ENCODE peak calls at places on chromosomes 4 and X, in six cellular contexts. U is GM12891, K is GM12878, Z is K562, O is H1, H is HepG2. D is an unnamed sample.

GRCh38 chr4:109754093-109754857 is 24.4 kb upstream of the PLA2G12A start:
- DNase-seq in U (no peak), K (no peak), Z (no peak), O (no peak), H (no peak), D (no peak)

GRCh38 chr4:89640620-89641366 is 196.2 kb downstream of the SNCA start:
- DNase-seq in U (no peak), K (no peak), Z (no peak), O (peak; percentile 91), H (peak; percentile 80), D (no peak)

GRCh38 chr4:2761035-2761923 is 5.1 kb upstream of the TNIP2 start:
- DNase-seq in U (no peak), K (no peak), Z (peak; percentile 48), O (no peak), H (peak; percentile 86), D (no peak)

GRCh38 chr4:41757521-41758156 is 9.1 kb upstream of the PHOX2B start:
- DNase-seq in U (no peak), K (no peak), Z (no peak), O (no peak), H (no peak), D (no peak)

GRCh38 chr4:81919238-81919637 is 447.5 kb upstream of the RASGEF1B start:
- DNase-seq in U (no peak), K (no peak), Z (peak; percentile 29), O (no peak), H (peak; percentile 21), D (no peak)

GRCh38 chr4:169225058-169225751 is 45.6 kb downstream of the SH3RF1 start:
- DNase-seq in U (no peak), K (no peak), Z (no peak), O (no peak), H (no peak), D (no peak)

GRCh38 chr4:109155682-109156243 is 146.7 kb downstream of the COL25A1 start:
- DNase-seq in U (no peak), K (no peak), Z (no peak), O (no peak), H (no peak), D (no peak)

GRCh38 chr4:107966903-107967302 is 22.8 kb upstream of the HADH start:
- DNase-seq in U (no peak), K (no peak), Z (no peak), O (no peak), H (no peak), D (no peak)

GRCh38 chr4:83109480-83110221 is 4.9 kb downstream of the PLAC8 start:
- DNase-seq in U (peak; percentile 37), K (no peak), Z (no peak), O (no peak), H (no peak), D (peak; percentile 27)

GRCh38 chr4:15003891-15004700 is 1.8 kb downstream of the CPEB2 start:
- DNase-seq in U (peak; percentile 20), K (no peak), Z (peak; percentile 44), O (no peak), H (no peak), D (peak; percentile 11)

GRCh38 chr4:15002659-15003440 is 569 bp downstream of the CPEB2 start:
- DNase-seq in U (peak; percentile 37), K (peak; percentile 25), Z (peak; percentile 58), O (no peak), H (peak; percentile 29), D (peak; percentile 31)

GRCh38 chr4:15001825-15002658 is at the start of gene CPEB2:
- DNase-seq in U (peak; percentile 76), K (peak; percentile 81), Z (peak; percentile 81), O (peak; percentile 71), H (peak; percentile 86), D (peak; percentile 69)

GRCh38 chr4:15003441-15003890 is 1.2 kb downstream of the CPEB2 start:
- DNase-seq in U (peak; percentile 29), K (no peak), Z (peak; percentile 56), O (no peak), H (no peak), D (peak; percentile 31)

DNA sequence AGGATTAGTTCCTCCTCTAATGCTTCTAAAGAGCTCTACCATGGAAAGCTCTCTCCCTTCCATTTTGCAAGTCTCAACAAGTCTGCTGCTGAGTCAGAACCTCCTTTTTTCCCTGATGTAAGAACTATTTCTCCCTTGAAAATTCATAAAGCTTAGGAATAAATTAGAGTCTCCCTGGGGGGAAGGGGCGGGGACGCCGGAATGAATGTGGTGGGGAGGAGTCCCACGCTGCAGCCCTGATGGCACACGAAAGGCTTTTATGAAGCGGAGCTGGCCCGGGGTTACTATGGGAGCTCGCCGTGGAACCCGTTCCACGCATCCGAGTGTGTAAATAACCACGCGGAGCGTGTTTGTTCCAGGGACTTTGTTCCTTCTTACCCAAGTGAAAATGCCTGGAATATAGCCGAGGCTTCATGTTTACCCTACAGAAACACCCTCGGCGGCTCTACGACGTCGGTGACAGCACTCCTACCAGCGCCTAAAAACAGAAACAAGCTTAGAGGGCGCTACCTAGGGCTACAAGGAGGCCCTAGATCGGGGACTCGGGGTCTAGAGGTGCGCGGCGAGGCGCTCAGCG is 945 bp upstream of the CPEB2 start:
- DNase-seq in U (no peak), K (no peak), Z (peak; percentile 59), O (no peak), H (peak; percentile 17), D (peak; percentile 2)
- TF ChIP-seq POLR2A in U (no peak), K (no peak), Z (no peak), O (no peak), H (no peak), D (no peak)

DNA sequence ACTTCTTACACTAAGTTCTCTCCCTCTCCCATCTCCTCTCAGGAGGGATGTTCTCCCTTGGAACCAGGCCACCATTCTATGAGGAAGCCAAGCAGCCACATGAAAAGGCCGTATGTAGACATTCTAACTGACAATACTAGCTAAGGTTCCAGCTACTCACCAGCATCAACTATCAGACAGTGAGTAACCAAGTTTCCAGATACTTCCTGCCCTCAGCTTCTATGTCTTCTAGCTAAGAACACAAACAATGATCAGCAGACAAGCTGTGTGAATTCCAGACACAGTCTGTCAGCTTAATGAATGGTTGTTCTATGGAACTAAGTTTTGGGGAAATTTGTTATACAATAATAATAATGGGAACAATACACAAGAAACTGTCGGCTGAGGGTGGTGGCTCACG is 50.8 kb downstream of the SMIM14 start:
- DNase-seq in U (no peak), K (no peak), Z (no peak), O (no peak), H (no peak), D (no peak)
- TF ChIP-seq TAF1 in U (no peak), K (no peak), Z (no peak), O (no peak), H (no peak), D (no peak)

DNA sequence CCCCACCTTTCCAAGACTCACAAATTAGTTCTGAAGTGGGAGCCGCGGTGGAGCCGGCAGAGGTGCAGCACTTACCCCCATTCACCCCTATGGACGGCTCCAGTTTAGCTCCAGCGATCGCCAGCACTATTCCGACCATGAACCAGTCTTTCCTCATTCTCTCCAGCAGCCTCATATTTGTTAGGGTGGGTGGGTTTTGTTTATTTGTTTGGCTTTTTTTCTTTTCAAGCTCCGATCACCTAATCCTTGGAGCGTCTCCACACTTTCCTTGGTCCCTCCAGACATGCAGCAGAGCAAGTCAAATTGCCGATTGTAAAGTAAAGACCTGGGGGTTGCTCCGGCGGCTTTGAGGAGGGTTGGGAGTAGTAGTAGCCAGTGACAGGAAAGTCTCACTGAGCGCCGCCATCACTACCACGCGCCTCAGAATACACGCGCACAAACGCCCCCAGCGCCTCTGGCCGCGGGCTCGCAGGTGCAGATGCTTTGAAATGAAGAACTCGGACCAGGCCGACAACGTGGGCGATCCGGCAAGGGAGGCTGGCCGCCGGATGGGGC is at the start of gene SLC10A7:
- DNase-seq in U (peak; percentile 59), K (peak; percentile 33), Z (peak; percentile 70), O (peak; percentile 31), H (peak; percentile 58), D (peak; percentile 56)
- TF ChIP-seq POLR2A in U (peak; percentile 56), K (peak; percentile 7), Z (peak; percentile 67), O (no peak), H (no peak), D (no peak)

GRCh38 chr4:150219841-150220240 is 141.6 kb downstream of the DCLK2 start:
- DNase-seq in U (no peak), K (no peak), Z (no peak), O (no peak), H (no peak), D (no peak)

GRCh38 chr4:150229538-150229937 is 151.3 kb downstream of the DCLK2 start:
- DNase-seq in U (no peak), K (no peak), Z (no peak), O (no peak), H (no peak), D (no peak)

GRCh38 chr4:150230556-150230955 is 152.3 kb downstream of the DCLK2 start:
- DNase-seq in U (no peak), K (no peak), Z (no peak), O (no peak), H (no peak), D (no peak)

GRCh38 chr4:150224896-150225591 is 146.8 kb downstream of the DCLK2 start:
- DNase-seq in U (no peak), K (no peak), Z (no peak), O (peak; percentile 19), H (no peak), D (no peak)
- TF ChIP-seq TAF1 in U (no peak), K (no peak), Z (no peak), O (no peak), H (no peak), D (no peak)

DNA sequence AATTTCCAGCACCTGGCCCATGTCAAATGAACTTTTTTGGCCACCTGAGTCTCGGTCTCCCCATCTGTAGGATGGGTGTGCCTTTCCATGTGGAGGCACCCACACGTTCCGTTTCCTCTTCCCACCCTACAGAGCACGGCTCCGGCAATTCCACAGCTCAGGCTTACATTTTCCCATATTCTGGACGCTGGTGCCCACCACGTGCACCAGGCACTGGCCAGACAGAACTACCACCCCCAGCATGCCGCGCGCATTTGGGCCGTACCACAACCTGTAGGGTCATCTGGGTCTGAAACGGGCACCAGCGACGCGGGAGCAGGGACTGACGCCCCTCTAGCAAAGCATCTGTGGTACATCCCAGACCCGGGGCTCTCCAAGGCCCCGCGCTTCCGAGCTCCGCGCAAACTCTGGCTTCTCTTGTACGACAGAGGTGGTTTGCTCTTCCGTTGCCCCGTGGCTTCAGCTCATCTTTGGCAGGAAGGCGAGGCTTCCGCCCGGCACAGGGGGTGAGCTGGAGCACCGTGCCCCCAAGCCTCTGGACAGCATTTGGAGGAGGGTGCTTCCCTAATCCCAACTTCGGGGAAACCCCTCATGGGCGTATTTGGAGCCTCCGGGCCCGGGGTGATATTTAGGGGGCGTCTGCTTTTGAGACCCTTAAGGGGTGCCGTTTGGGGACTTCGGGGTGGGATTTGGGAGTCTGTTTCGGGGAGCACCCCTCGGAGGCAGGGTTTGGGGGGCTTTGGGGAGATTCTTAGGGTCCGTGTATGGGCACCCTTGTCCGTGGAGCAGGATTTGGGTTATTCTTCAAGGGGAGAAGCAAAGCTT is 3.0 kb upstream of the UBA1 start:
- DNase-seq in U (peak; percentile 79), K (peak; percentile 64), Z (peak; percentile 79), O (peak; percentile 57), H (peak; percentile 87), D (peak; percentile 82)
- TF ChIP-seq POLR2A in U (peak; percentile 47), K (peak; percentile 92), Z (peak; percentile 62), O (no peak), H (peak; percentile 76), D (peak; percentile 86)